ENCODE peak calls at places on chromosomes 6 and 20, in ten cellular contexts. L is GM12878, O is neural progenitor cell, W is HCT116, N is IMR-90, C is osteoblast, H is mammary epithelial cell, F is fibroblast of lung, E is OCI-LY7, U is endothelial cell of umbilical vein. G is an unnamed sample.

GRCh38 chr6:48111575-48111974 is 578 bp upstream of the PTCHD4 start:
- DNase-seq in L (no peak), O (peak; percentile 13), W (no peak), N (peak; percentile 15), C (no peak), H (no peak), F (no peak), E (no peak), U (no peak), G (no peak)

GRCh38 chr6:3749390-3749978 is 2.0 kb downstream of the PXDC1 start:
- DNase-seq in L (no peak), O (no peak), W (no peak), N (no peak), C (peak; percentile 73), H (peak; percentile 46), F (no peak), E (no peak), U (peak; percentile 46), G (peak; percentile 85)

GRCh38 chr6:55963301-55963700 is 87.9 kb upstream of the BMP5 start:
- DNase-seq in L (no peak), O (no peak), W (peak; percentile 18), N (no peak), C (no peak), H (no peak), F (peak; percentile 17), E (no peak), U (no peak), G (no peak)

GRCh38 chr20:57223648-57224489 is 42.6 kb downstream of the BMP7 start:
- DNase-seq in L (no peak), O (no peak), W (no peak), N (no peak), C (peak; percentile 50), H (peak; percentile 43), F (peak; percentile 3), E (peak; percentile 41), U (no peak), G (no peak)

GRCh38 chr20:62216636-62217566 is 3.2 kb downstream of the HRH3 start:
- DNase-seq in L (no peak), O (no peak), W (no peak), N (no peak), C (peak; percentile 85), H (no peak), F (no peak), E (peak; percentile 67), U (no peak), G (no peak)

GRCh38 chr20:33604084-33604990 is 57.8 kb upstream of the C20orf144 start:
- DNase-seq in L (no peak), O (no peak), W (no peak), N (no peak), C (no peak), H (no peak), F (peak; percentile 3), E (peak; percentile 34), U (no peak), G (no peak)

GRCh38 chr20:8756410-8756809 is 312.5 kb upstream of the PLCB4 start:
- DNase-seq in L (no peak), O (no peak), W (peak; percentile 18), N (peak; percentile 96), C (peak; percentile 78), H (peak; percentile 23), F (peak; percentile 70), E (no peak), U (peak; percentile 62), G (peak; percentile 41)

GRCh38 chr6:54441020-54441419 is 132.8 kb downstream of the TINAG start:
- DNase-seq in L (no peak), O (no peak), W (no peak), N (no peak), C (no peak), H (no peak), F (no peak), E (no peak), U (no peak), G (no peak)

GRCh38 chr6:45163952-45164766 is 164.0 kb upstream of the RUNX2 start:
- DNase-seq in L (peak; percentile 51), O (no peak), W (peak; percentile 73), N (no peak), C (no peak), H (peak; percentile 89), F (no peak), E (no peak), U (no peak), G (no peak)

GRCh38 chr20:25399038-25399430 is 8.4 kb upstream of the ABHD12 start:
- DNase-seq in L (no peak), O (peak; percentile 83), W (peak; percentile 68), N (peak; percentile 83), C (peak; percentile 71), H (peak; percentile 65), F (peak; percentile 89), E (peak; percentile 66), U (peak; percentile 79), G (peak; percentile 78)

GRCh38 chr6:17901493-17901892 is 85.9 kb downstream of the KIF13A start:
- DNase-seq in L (no peak), O (no peak), W (no peak), N (no peak), C (no peak), H (no peak), F (no peak), E (no peak), U (no peak), G (no peak)

GRCh38 chr6:157281570-157281969 is 41.7 kb downstream of the TMEM242 start:
- DNase-seq in L (no peak), O (no peak), W (no peak), N (no peak), C (peak; percentile 46), H (no peak), F (no peak), E (peak; percentile 26), U (no peak), G (no peak)

GRCh38 chr6:30782425-30783014 is 38.2 kb upstream of the IER3 start:
- DNase-seq in L (no peak), O (no peak), W (peak; percentile 75), N (peak; percentile 51), C (peak; percentile 80), H (peak; percentile 79), F (no peak), E (no peak), U (no peak), G (no peak)
- H2AFZ ChIP-seq in L (no peak overlapping the region), O (no peak overlapping the region), W (no peak overlapping the region), N (no peak overlapping the region), C (no peak overlapping the region), H (peak overlapping the region; percentile 31), F (no peak overlapping the region), E (no peak overlapping the region), U (no peak overlapping the region), G (no peak overlapping the region)

DNA sequence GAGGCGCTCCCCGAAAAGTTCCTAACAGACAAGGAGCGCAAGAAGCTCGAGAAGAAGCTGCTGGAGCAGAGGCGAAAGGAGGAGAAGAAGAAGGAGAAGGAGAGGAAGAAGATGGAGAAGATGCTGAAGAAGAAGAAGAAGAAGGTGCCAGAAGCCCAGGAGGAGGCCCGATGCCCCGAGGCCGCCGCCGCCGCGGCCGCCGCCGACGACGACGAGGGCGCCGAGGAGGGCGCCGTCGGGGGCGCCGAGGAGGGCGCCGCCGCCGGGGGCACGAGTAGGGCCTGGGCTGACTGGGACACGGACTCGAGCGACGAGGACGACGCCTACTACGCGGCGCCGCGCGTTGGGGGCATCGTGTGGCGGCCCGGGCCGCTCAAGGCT is 37.5 kb downstream of the GNAS start:
- DNase-seq in L (no peak), O (no peak), W (no peak), N (no peak), C (no peak), H (peak; percentile 20), F (no peak), E (peak; percentile 17), U (no peak), G (no peak)
- H2AFZ ChIP-seq in L (peak overlapping the region; percentile 62), O (no peak overlapping the region), W (no peak overlapping the region), N (peak overlapping the region; percentile 92), C (peak overlapping the region; percentile 80), H (peak overlapping the region; percentile 90), F (peak overlapping the region; percentile 83), E (peak overlapping the region; percentile 63), U (peak overlapping the region; percentile 11), G (peak overlapping the region; percentile 92)

GRCh38 chr6:145275787-145276186 is 459.5 kb downstream of the EPM2A start:
- DNase-seq in L (no peak), O (no peak), W (no peak), N (no peak), C (no peak), H (no peak), F (no peak), E (no peak), U (no peak), G (no peak)

GRCh38 chr6:145275019-145275418 is 460.3 kb downstream of the EPM2A start:
- DNase-seq in L (no peak), O (no peak), W (no peak), N (no peak), C (no peak), H (no peak), F (no peak), E (no peak), U (no peak), G (no peak)

GRCh38 chr6:145278163-145278807 is 457.0 kb downstream of the EPM2A start:
- DNase-seq in L (no peak), O (no peak), W (no peak), N (peak; percentile 68), C (peak; percentile 90), H (no peak), F (peak; percentile 5), E (no peak), U (no peak), G (no peak)

GRCh38 chr6:145277358-145278097 is 457.8 kb downstream of the EPM2A start:
- DNase-seq in L (no peak), O (no peak), W (no peak), N (no peak), C (no peak), H (no peak), F (no peak), E (no peak), U (no peak), G (no peak)

DNA sequence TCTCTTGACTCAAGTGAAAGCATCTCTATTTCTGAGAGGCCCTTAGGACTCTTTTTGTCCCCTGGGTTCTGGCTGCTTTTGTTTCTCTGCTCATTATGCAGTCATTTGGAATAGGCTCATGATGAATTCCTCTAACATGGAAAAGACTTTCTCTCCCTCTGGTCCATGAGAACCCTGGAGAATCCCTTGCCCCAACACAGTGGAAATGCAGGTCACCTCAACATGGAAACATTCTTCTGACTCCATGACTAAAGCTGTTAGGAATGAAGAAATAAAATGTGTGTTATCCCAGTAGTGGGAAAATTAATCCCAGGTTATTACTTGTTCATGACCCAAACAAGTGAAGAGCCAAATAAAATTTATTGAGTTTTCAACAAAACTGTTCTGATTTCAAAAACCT is 458.6 kb downstream of the EPM2A start:
- DNase-seq in L (no peak), O (peak; percentile 31), W (no peak), N (peak; percentile 30), C (no peak), H (no peak), F (no peak), E (no peak), U (no peak), G (no peak)
- H2AFZ ChIP-seq in L (no peak overlapping the region), O (peak overlapping the region; percentile 77), W (no peak overlapping the region), N (no peak overlapping the region), C (no peak overlapping the region), H (no peak overlapping the region), F (no peak overlapping the region), E (no peak overlapping the region), U (no peak overlapping the region), G (no peak overlapping the region)

DNA sequence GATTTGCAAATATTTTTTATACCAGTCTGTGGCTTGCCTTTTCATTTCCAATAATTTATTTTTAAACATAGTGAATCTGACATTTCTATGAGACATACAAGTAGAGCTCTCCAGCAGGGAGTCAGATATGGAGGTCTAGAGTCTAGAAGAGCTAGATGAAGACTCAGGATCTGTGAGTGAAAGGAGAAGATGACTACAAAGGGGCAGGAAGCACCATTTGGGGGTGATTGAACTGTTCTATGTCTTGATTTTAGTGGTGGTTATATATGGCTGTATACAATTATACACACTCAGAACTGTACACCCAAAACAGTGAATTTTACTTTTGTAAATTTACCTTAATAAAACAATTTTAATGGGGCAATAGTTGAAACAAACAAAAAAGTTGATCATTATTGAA is 127.9 kb upstream of the BACH2 start:
- DNase-seq in L (no peak), O (no peak), W (no peak), N (no peak), C (no peak), H (no peak), F (no peak), E (no peak), U (no peak), G (no peak)
- H2AFZ ChIP-seq in L (no peak overlapping the region), O (no peak overlapping the region), W (no peak overlapping the region), N (no peak overlapping the region), C (no peak overlapping the region), H (no peak overlapping the region), F (no peak overlapping the region), E (peak overlapping the region; percentile 80), U (no peak overlapping the region), G (no peak overlapping the region)

G was measured in hepatocyte.